ENCODE peak calls at places on chromosomes 16 and 17, in four cellular contexts. Z, D, U and L are unnamed samples.

GRCh38 chr16:87860553-87861299 is 8.6 kb downstream of the SLC7A5 start:
- DNase-seq in Z (peak; percentile 82), D (no peak), U (no peak), L (no peak)

GRCh38 chr17:2685696-2686095 is 25.9 kb downstream of the CLUH start:
- DNase-seq in Z (no peak), D (peak; percentile 57), U (no peak), L (no peak)

GRCh38 chr16:11303405-11304138 is 22.4 kb upstream of the PRM1 start:
- DNase-seq in Z (no peak), D (peak; percentile 82), U (no peak), L (no peak)

GRCh38 chr16:59783191-59783590 is 1049.1 kb upstream of the GOT2 start:
- DNase-seq in Z (no peak), D (no peak), U (no peak), L (no peak)

GRCh38 chr17:39486242-39486641 is 25.0 kb downstream of the CDK12 start:
- DNase-seq in Z (peak; percentile 17), D (no peak), U (no peak), L (no peak)

GRCh38 chr17:82230627-82231311 is 1.9 kb downstream of the SLC16A3 start:
- DNase-seq in Z (peak; percentile 92), D (peak; percentile 94), U (no peak), L (peak; percentile 63)

GRCh38 chr16:19604911-19605310 is 49.4 kb downstream of the VPS35L start:
- DNase-seq in Z (no peak), D (no peak), U (no peak), L (no peak)

GRCh38 chr17:37605813-37606505 is 3.3 kb downstream of the SYNRG start:
- DNase-seq in Z (no peak), D (no peak), U (peak; percentile 78), L (no peak)

GRCh38 chr16:74984194-74984669 is 691 bp downstream of the WDR59 start:
- DNase-seq in Z (peak; percentile 54), D (no peak), U (peak; percentile 47), L (no peak)

GRCh38 chr16:35298460-35299243 is 1839.2 kb downstream of the TP53TG3F start:
- DNase-seq in Z (no peak), D (no peak), U (no peak), L (no peak)

GRCh38 chr16:35302859-35303258 is 1843.4 kb downstream of the TP53TG3F start:
- DNase-seq in Z (no peak), D (no peak), U (no peak), L (no peak)

GRCh38 chr16:35295856-35296255 is 1836.4 kb downstream of the TP53TG3F start:
- DNase-seq in Z (no peak), D (no peak), U (no peak), L (no peak)

DNA sequence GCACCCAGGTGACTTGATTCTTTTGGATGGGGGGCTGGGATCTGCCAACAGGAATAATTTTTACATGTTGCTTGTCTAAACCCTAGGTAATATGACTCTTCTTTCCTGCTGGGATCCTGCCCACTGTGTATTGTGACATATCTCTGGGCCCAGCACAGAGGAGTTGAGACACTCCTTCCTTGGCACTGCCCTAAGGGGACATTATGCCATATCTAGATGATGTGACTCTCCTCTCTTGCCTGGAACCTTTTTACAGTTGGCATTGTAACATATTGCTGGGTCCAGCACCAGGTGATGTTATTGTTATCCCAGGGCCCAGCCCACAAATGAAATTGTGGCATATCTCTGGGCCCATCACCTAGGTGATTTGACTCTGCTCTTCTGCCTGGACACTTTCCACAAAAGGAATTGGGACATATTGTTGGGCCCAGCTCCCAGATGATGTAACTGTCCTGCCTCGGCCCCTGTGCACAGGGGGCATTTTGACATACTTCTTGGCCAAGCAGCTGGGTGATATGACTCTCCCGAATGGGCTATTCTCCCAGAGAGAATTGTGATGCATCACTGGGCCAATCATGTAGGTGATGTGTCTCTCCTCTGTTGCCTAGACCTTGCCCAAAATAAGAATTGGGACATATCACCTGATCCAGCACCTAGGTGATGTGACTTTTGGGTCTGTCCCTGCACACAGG is 1837.7 kb downstream of the TP53TG3F start:
- DNase-seq in Z (no peak), D (no peak), U (no peak), L (no peak)
- H3K9me3 ChIP-seq in Z (no peaks in the 10 kb centered on the region), D (no peaks in the 10 kb centered on the region), U (no peaks in the 10 kb centered on the region), L (peaks cover 4% of the 10 kb centered on the region)

DNA sequence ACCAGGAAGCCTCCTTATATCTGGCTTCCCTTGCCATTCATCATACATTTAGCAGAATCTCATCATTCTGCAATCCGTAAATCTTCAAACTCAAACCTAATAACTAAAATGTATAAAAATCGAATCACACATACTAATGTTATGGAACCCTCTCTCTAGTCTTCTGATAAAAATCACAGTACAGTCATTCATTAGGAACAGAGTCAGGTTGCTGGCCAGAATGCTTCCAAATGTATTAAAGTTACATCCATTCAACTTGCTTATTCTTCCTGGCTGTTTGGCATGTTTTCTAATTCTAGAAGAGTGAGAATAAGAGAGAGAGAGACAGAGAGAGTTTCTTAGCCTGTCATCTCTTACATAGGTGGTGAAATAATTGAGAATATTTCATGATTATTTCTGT is 16.5 kb upstream of the RASL10B start:
- DNase-seq in Z (no peak), D (no peak), U (no peak), L (no peak)
- H3K27ac ChIP-seq in Z (no peak overlapping the region), D (no peak overlapping the region), U (no peak overlapping the region), L (no peak overlapping the region)

GRCh38 chr17:19433727-19434340 is 22.8 kb downstream of the RNF112 start:
- DNase-seq in Z (no peak), D (no peak), U (peak; percentile 29), L (no peak)
- TF ChIP-seq CTCF in Z (no peak), D (no peak), U (peak; percentile 56), L (no peak)

DNA sequence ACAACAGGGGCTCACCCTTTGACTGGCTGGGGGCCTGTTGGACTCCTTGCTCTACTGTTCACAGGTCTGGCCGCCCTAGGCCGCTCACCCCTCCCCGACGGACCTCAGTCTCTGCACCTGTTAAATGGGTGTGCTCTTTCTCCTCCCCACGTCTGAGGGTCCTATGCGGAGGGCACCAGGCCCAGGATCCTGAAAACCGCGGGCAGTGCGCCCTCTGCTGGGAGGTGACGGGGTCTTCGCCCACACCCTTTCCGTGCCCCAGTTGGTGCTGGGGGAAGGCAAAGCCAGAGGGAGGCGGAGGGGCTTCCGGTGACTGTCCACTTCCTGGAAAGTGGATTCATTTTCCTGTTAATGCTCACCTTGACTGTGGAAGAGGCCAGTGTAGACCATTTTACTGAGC is 1010.9 kb downstream of the KCNJ18 start:
- DNase-seq in Z (no peak), D (no peak), U (no peak), L (no peak)
- H3K9me3 ChIP-seq in Z (no peaks in the 10 kb centered on the region), D (no peaks in the 10 kb centered on the region), U (no peaks in the 10 kb centered on the region), L (no peaks in the 10 kb centered on the region)